ENCODE peak calls at places on chromosome 12, in six cellular contexts. One of them, this sample, is unnamed.

GRCh38 chr12:3564861-3565260 is 73.9 kb downstream of the PRMT8 start:
- DNase-seq in Kasumi-1: no peak
- DNase-seq in AG08395: no peak
- DNase-seq in AG04450: no peak
- DNase-seq in lower leg skin: peak
- DNase-seq in posterior cingulate gyrus: no peak
- DNase-seq in this sample: no peak

GRCh38 chr12:81998761-81999378 is 239.7 kb upstream of the PPFIA2 start:
- DNase-seq in Kasumi-1: no peak
- DNase-seq in AG08395: no peak
- DNase-seq in AG04450: no peak
- DNase-seq in lower leg skin: no peak
- DNase-seq in posterior cingulate gyrus: no peak
- DNase-seq in this sample: no peak

GRCh38 chr12:26857465-26858176 is 24.6 kb upstream of the ITPR2 start:
- DNase-seq in Kasumi-1: no peak
- DNase-seq in AG08395: no peak
- DNase-seq in AG04450: no peak
- DNase-seq in lower leg skin: no peak
- DNase-seq in posterior cingulate gyrus: no peak
- DNase-seq in this sample: no peak

GRCh38 chr12:87280356-87280755 is 748.8 kb downstream of the C12orf50 start:
- DNase-seq in Kasumi-1: peak
- DNase-seq in AG08395: no peak
- DNase-seq in AG04450: no peak
- DNase-seq in lower leg skin: no peak
- DNase-seq in posterior cingulate gyrus: no peak
- DNase-seq in this sample: no peak

GRCh38 chr12:29230800-29231560 is 81.9 kb downstream of the FAR2 start:
- DNase-seq in Kasumi-1: no peak
- DNase-seq in AG08395: no peak
- DNase-seq in AG04450: no peak
- DNase-seq in lower leg skin: no peak
- DNase-seq in posterior cingulate gyrus: no peak
- DNase-seq in this sample: no peak

GRCh38 chr12:105574056-105574715 is 243.7 kb downstream of the C12orf75 start:
- DNase-seq in Kasumi-1: no peak
- DNase-seq in AG08395: no peak
- DNase-seq in AG04450: no peak
- DNase-seq in lower leg skin: no peak
- DNase-seq in posterior cingulate gyrus: no peak
- DNase-seq in this sample: no peak

GRCh38 chr12:91974541-91974940 is 171.1 kb downstream of the BTG1 start:
- DNase-seq in Kasumi-1: no peak
- DNase-seq in AG08395: peak
- DNase-seq in AG04450: no peak
- DNase-seq in lower leg skin: no peak
- DNase-seq in posterior cingulate gyrus: no peak
- DNase-seq in this sample: no peak

GRCh38 chr12:78099806-78100205 is 269.1 kb downstream of the NAV3 start:
- DNase-seq in Kasumi-1: no peak
- DNase-seq in AG08395: no peak
- DNase-seq in AG04450: no peak
- DNase-seq in lower leg skin: no peak
- DNase-seq in posterior cingulate gyrus: no peak
- DNase-seq in this sample: no peak

GRCh38 chr12:1811281-1811947 is 9.0 kb upstream of the LRTM2 start:
- DNase-seq in Kasumi-1: peak
- DNase-seq in AG08395: no peak
- DNase-seq in AG04450: no peak
- DNase-seq in lower leg skin: no peak
- DNase-seq in posterior cingulate gyrus: no peak
- DNase-seq in this sample: peak

GRCh38 chr12:132230381-132230780 is 86.1 kb downstream of the NOC4L start:
- DNase-seq in Kasumi-1: no peak
- DNase-seq in AG08395: no peak
- DNase-seq in AG04450: no peak
- DNase-seq in lower leg skin: peak
- DNase-seq in posterior cingulate gyrus: no peak
- DNase-seq in this sample: no peak

GRCh38 chr12:46663297-46663696 is 162.5 kb downstream of the SLC38A4 start:
- DNase-seq in Kasumi-1: no peak
- DNase-seq in AG08395: no peak
- DNase-seq in AG04450: no peak
- DNase-seq in lower leg skin: no peak
- DNase-seq in posterior cingulate gyrus: no peak
- DNase-seq in this sample: no peak

GRCh38 chr12:12661086-12661485 is 34.9 kb downstream of the GPR19 start:
- DNase-seq in Kasumi-1: no peak
- DNase-seq in AG08395: peak
- DNase-seq in AG04450: peak
- DNase-seq in lower leg skin: no peak
- DNase-seq in posterior cingulate gyrus: no peak
- DNase-seq in this sample: no peak

GRCh38 chr12:128077211-128077916 is 189.6 kb upstream of the TMEM132C start:
- DNase-seq in Kasumi-1: no peak
- DNase-seq in AG08395: no peak
- DNase-seq in AG04450: no peak
- DNase-seq in lower leg skin: peak
- DNase-seq in posterior cingulate gyrus: no peak
- DNase-seq in this sample: no peak

GRCh38 chr12:76449572-76449971 is 101.4 kb upstream of the BBS10 start:
- DNase-seq in Kasumi-1: no peak
- DNase-seq in AG08395: peak
- DNase-seq in AG04450: no peak
- DNase-seq in lower leg skin: no peak
- DNase-seq in posterior cingulate gyrus: no peak
- DNase-seq in this sample: no peak

GRCh38 chr12:123282111-123282510 is 10.5 kb upstream of the CDK2AP1 start:
- DNase-seq in Kasumi-1: no peak
- DNase-seq in AG08395: no peak
- DNase-seq in AG04450: no peak
- DNase-seq in lower leg skin: no peak
- DNase-seq in posterior cingulate gyrus: no peak
- DNase-seq in this sample: no peak

GRCh38 chr12:42238240-42239140 is at the start of gene YAF2:
- DNase-seq in Kasumi-1: peak
- DNase-seq in AG08395: peak
- DNase-seq in AG04450: peak
- DNase-seq in lower leg skin: peak
- DNase-seq in posterior cingulate gyrus: peak
- DNase-seq in this sample: peak

GRCh38 chr12:16175893-16176292 is 101.6 kb downstream of the SLC15A5 start:
- DNase-seq in Kasumi-1: no peak
- DNase-seq in AG08395: no peak
- DNase-seq in AG04450: no peak
- DNase-seq in lower leg skin: no peak
- DNase-seq in posterior cingulate gyrus: no peak
- DNase-seq in this sample: no peak

GRCh38 chr12:39122562-39123204 is 217.3 kb upstream of the CPNE8 start:
- DNase-seq in Kasumi-1: no peak
- DNase-seq in AG08395: no peak
- DNase-seq in AG04450: no peak
- DNase-seq in lower leg skin: no peak
- DNase-seq in posterior cingulate gyrus: no peak
- DNase-seq in this sample: no peak

GRCh38 chr12:15427913-15428312 is 105.6 kb downstream of the PTPRO start:
- DNase-seq in Kasumi-1: no peak
- DNase-seq in AG08395: no peak
- DNase-seq in AG04450: no peak
- DNase-seq in lower leg skin: no peak
- DNase-seq in posterior cingulate gyrus: no peak
- DNase-seq in this sample: no peak

GRCh38 chr12:67471810-67472209 is 176.7 kb upstream of the DYRK2 start:
- DNase-seq in Kasumi-1: no peak
- DNase-seq in AG08395: no peak
- DNase-seq in AG04450: no peak
- DNase-seq in lower leg skin: no peak
- DNase-seq in posterior cingulate gyrus: peak
- DNase-seq in this sample: no peak

GRCh38 chr12:1611775-1612174 is 17.3 kb upstream of the WNT5B start:
- DNase-seq in Kasumi-1: no peak
- DNase-seq in AG08395: peak
- DNase-seq in AG04450: peak
- DNase-seq in lower leg skin: no peak
- DNase-seq in posterior cingulate gyrus: no peak
- DNase-seq in this sample: no peak

GRCh38 chr12:93108958-93109357 is 179.9 kb upstream of the EEA1 start:
- DNase-seq in Kasumi-1: no peak
- DNase-seq in AG08395: peak
- DNase-seq in AG04450: no peak
- DNase-seq in lower leg skin: no peak
- DNase-seq in posterior cingulate gyrus: no peak
- DNase-seq in this sample: no peak

GRCh38 chr12:57632369-57632897 is 568 bp downstream of the B4GALNT1 start:
- DNase-seq in Kasumi-1: no peak
- DNase-seq in AG08395: no peak
- DNase-seq in AG04450: no peak
- DNase-seq in lower leg skin: peak
- DNase-seq in posterior cingulate gyrus: no peak
- DNase-seq in this sample: no peak

GRCh38 chr12:124096109-124096508 is 123.1 kb downstream of the ZNF664 start:
- DNase-seq in Kasumi-1: no peak
- DNase-seq in AG08395: no peak
- DNase-seq in AG04450: no peak
- DNase-seq in lower leg skin: no peak
- DNase-seq in posterior cingulate gyrus: no peak
- DNase-seq in this sample: no peak

GRCh38 chr12:45565590-45565989 is 163.9 kb upstream of the ARID2 start:
- DNase-seq in Kasumi-1: no peak
- DNase-seq in AG08395: no peak
- DNase-seq in AG04450: no peak
- DNase-seq in lower leg skin: no peak
- DNase-seq in posterior cingulate gyrus: no peak
- DNase-seq in this sample: no peak

GRCh38 chr12:113475451-113476085 is 3.9 kb upstream of the LHX5 start:
- DNase-seq in Kasumi-1: no peak
- DNase-seq in AG08395: no peak
- DNase-seq in AG04450: no peak
- DNase-seq in lower leg skin: no peak
- DNase-seq in posterior cingulate gyrus: no peak
- DNase-seq in this sample: no peak

GRCh38 chr12:25110260-25110659 is 84.7 kb downstream of the DNAI7 start:
- DNase-seq in Kasumi-1: no peak
- DNase-seq in AG08395: no peak
- DNase-seq in AG04450: no peak
- DNase-seq in lower leg skin: no peak
- DNase-seq in posterior cingulate gyrus: no peak
- DNase-seq in this sample: no peak

GRCh38 chr12:13941258-13942249 is 39.8 kb downstream of the GRIN2B start:
- DNase-seq in Kasumi-1: peak
- DNase-seq in AG08395: peak
- DNase-seq in AG04450: no peak
- DNase-seq in lower leg skin: no peak
- DNase-seq in posterior cingulate gyrus: no peak
- DNase-seq in this sample: no peak

This sample was measured in GDM1.